ENCODE peak calls at places on chromosomes 7 and 10, in five cellular contexts. M is HepG2, J is GM12878, P is SK-N-SH, U is K562. X is an unnamed sample.

GRCh38 chr7:87220734-87221215 is 1.2 kb upstream of the TMEM243 start:
- DNase-seq in J (no peak), M (no peak), U (no peak), P (peak), X (no peak)

GRCh38 chr7:102834999-102835398 is 77.8 kb upstream of the LRRC17 start:
- DNase-seq in U (no peak), M (peak), J (peak), P (no peak), X (no peak)

GRCh38 chr7:113379746-113380145 is 261.4 kb upstream of the SMIM30 start:
- DNase-seq in M (no peak), U (no peak), P (no peak), J (no peak), X (no peak)

GRCh38 chr7:39741942-39742623 is 118.7 kb downstream of the RALA start:
- DNase-seq in J (no peak), U (peak), M (no peak), P (peak), X (peak)

GRCh38 chr7:34136698-34137097 is 231.4 kb downstream of the BMPER start:
- DNase-seq in M (no peak), J (no peak), U (no peak), P (no peak), X (no peak)

GRCh38 chr7:82945480-82945879 is 217.2 kb downstream of the PCLO start:
- DNase-seq in J (no peak), P (no peak), U (no peak), M (no peak), X (no peak)

GRCh38 chr7:46137725-46138124 is 216.7 kb upstream of the IGFBP3 start:
- DNase-seq in U (no peak), J (no peak), P (no peak), M (no peak), X (no peak)

GRCh38 chr10:124592736-124593430 is 131.3 kb downstream of the LHPP start:
- DNase-seq in M (no peak), P (no peak), U (no peak), J (no peak), X (no peak)

GRCh38 chr7:32194537-32194936 is 124.3 kb upstream of the PDE1C start:
- DNase-seq in M (no peak), J (no peak), P (no peak), U (no peak), X (no peak)

GRCh38 chr7:2651847-2652735 is 20.3 kb downstream of the TTYH3 start:
- DNase-seq in M (no peak), U (no peak), J (no peak), P (no peak), X (no peak)

GRCh38 chr7:3065724-3066143 is 22.1 kb upstream of the CARD11 start:
- DNase-seq in P (peak), M (peak), U (peak), J (no peak), X (peak)

GRCh38 chr10:133166828-133167692 is 7.0 kb downstream of the KNDC1 start:
- DNase-seq in J (no peak), M (no peak), P (no peak), U (no peak), X (no peak)

GRCh38 chr10:69327463-69328345 is 49.4 kb downstream of the HK1 start:
- DNase-seq in M (no peak), P (no peak), U (no peak), J (no peak), X (peak)

GRCh38 chr10:14062528-14063260 is 268.0 kb downstream of the FRMD4A start:
- DNase-seq in U (no peak), P (no peak), J (no peak), M (no peak), X (no peak)

GRCh38 chr7:133746305-133746704 is 380.8 kb upstream of the LRGUK start:
- DNase-seq in U (no peak), M (no peak), P (no peak), J (no peak), X (no peak)

GRCh38 chr10:100368721-100369120 is 21.7 kb downstream of the SCD start:
- DNase-seq in J (no peak), P (no peak), U (no peak), M (no peak), X (no peak)

GRCh38 chr7:96040250-96040772 is 268.0 kb downstream of the DYNC1I1 start:
- DNase-seq in J (no peak), M (no peak), P (peak), U (no peak), X (no peak)

GRCh38 chr10:50232261-50232639 is 19.1 kb downstream of the ASAH2 start:
- DNase-seq in M (no peak), J (no peak), P (no peak), U (no peak), X (no peak)

GRCh38 chr10:101062231-101063161 is 707 bp downstream of the KAZALD1 start:
- DNase-seq in P (peak), U (peak), J (no peak), M (peak), X (no peak)

GRCh38 chr10:104297697-104298660 is 29.0 kb downstream of the GSTO2 start:
- DNase-seq in J (no peak), M (no peak), P (no peak), U (peak), X (no peak)

GRCh38 chr7:142381727-142382409 is 124.0 kb upstream of the PRSS58 start:
- DNase-seq in U (no peak), P (no peak), M (no peak), J (no peak), X (no peak)

GRCh38 chr7:152137476-152138025 is 112.1 kb downstream of the GALNT11 start:
- DNase-seq in U (no peak), J (no peak), P (no peak), M (no peak), X (no peak)

GRCh38 chr10:89458289-89458688 is 43.9 kb downstream of the IFIT5 start:
- DNase-seq in U (no peak), P (no peak), M (no peak), J (no peak), X (no peak)

GRCh38 chr7:51129527-51130472 is 186.8 kb downstream of the COBL start:
- DNase-seq in P (no peak), U (no peak), J (no peak), M (no peak), X (no peak)

GRCh38 chr10:59682986-59683937 is 26.4 kb downstream of the SLC16A9 start:
- DNase-seq in M (no peak), P (no peak), U (no peak), J (no peak), X (no peak)

GRCh38 chr7:20542594-20542993 is 72.9 kb upstream of the ABCB5 start:
- DNase-seq in M (no peak), U (no peak), P (peak), J (no peak), X (no peak)

GRCh38 chr10:46288601-46289206 is 1.9 kb downstream of the ANTXRL start:
- DNase-seq in J (no peak), P (no peak), M (no peak), U (no peak), X (no peak)

GRCh38 chr10:90363799-90364483 is 493.9 kb downstream of the HTR7 start:
- DNase-seq in M (no peak), J (no peak), P (no peak), U (no peak), X (no peak)

GRCh38 chr7:149494738-149495368 is 2.8 kb downstream of the ZNF746 start:
- DNase-seq in P (no peak), M (peak), J (no peak), U (no peak), X (peak)

DNA sequence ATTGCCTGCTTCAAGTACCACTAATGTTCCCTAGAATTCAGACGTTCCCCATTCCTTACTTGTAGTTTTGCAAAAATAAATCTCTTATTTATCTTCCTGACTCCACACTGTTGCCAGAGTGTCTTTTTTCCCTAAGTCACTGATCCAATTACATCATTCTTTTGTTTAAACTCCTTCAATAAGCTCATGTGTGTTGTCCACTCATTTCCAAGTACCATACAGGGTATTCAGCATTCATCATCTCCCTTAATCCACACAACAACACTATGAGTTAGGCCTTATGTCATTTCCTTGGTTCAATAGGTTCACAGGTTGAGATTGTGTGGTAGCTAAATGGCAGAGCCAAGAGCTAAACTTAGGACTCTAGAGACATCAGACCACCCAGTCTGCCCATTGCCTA is 119.9 kb upstream of the RHOBTB1 start:
- DNase-seq in U (no peak), M (peak), P (no peak), J (no peak), X (no peak)
- TF ChIP-seq REST in U (no peak), M (no peak), P (no peak), J (no peak), X (no peak)

GRCh38 chr7:5296015-5296621 is 13.4 kb downstream of the SLC29A4 start:
- DNase-seq in U (no peak), M (no peak), J (no peak), P (no peak), X (no peak)
- H3K4me3 ChIP-seq in U (no peak), M (no peak), J (no peak), P (no peak), X (no peak)

GRCh38 chr7:112366886-112367285 is 83.4 kb upstream of the IFRD1 start:
- DNase-seq in J (no peak), P (no peak), M (no peak), U (no peak), X (no peak)

GRCh38 chr7:112377607-112378006 is 72.7 kb upstream of the IFRD1 start:
- DNase-seq in M (no peak), P (no peak), J (no peak), U (no peak), X (no peak)

GRCh38 chr7:112370436-112370835 is 79.8 kb upstream of the IFRD1 start:
- DNase-seq in P (no peak), M (no peak), J (no peak), U (no peak), X (no peak)

DNA sequence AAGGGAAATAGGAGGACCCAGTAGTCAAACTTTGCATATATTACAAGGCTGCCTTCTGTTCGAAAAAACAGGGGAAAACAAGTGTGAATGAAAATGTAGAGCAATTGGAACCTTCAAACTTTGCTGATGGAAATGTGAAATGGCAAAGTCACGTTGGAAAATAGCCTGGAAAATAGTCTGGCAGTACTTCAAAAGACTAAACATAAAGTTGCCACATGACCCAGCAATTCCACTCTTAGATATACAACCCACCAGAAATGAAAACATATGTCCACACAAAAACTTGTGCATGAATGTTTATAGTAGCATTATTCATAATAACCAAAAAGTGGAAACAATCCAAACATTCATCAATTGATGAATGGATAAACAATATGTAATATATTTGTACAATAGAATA is 78.5 kb upstream of the IFRD1 start:
- DNase-seq in P (no peak), M (no peak), J (no peak), U (no peak), X (no peak)
- TF ChIP-seq GABPA in P (no peak), M (no peak), J (no peak), U (no peak), X (no peak)

GRCh38 chr10:44034946-44035345 is 350.0 kb downstream of the CXCL12 start:
- DNase-seq in P (no peak), M (no peak), U (no peak), J (no peak), X (no peak)

GRCh38 chr10:44030681-44031080 is 354.2 kb downstream of the CXCL12 start:
- DNase-seq in J (no peak), P (no peak), M (no peak), U (no peak), X (no peak)

GRCh38 chr10:44032216-44032615 is 352.7 kb downstream of the CXCL12 start:
- DNase-seq in U (no peak), P (no peak), J (no peak), M (no peak), X (no peak)

GRCh38 chr10:44035474-44036197 is 349.3 kb downstream of the CXCL12 start:
- DNase-seq in J (peak), P (no peak), M (no peak), U (no peak), X (no peak)

GRCh38 chr10:44033008-44033407 is 351.9 kb downstream of the CXCL12 start:
- DNase-seq in J (no peak), P (no peak), U (no peak), M (no peak), X (no peak)
- TF ChIP-seq REST in J (no peak), P (no peak), U (no peak), M (no peak), X (no peak)

GRCh38 chr10:17805440-17805839 is 3.7 kb upstream of the MRC1 start:
- DNase-seq in U (no peak), M (no peak), P (no peak), J (no peak), X (no peak)
- H3K4me3 ChIP-seq in U (no peak), M (no peak), P (no peak), J (no peak), X (no peak)

GRCh38 chr7:94130716-94131115 is 126.6 kb upstream of the BET1 start:
- DNase-seq in U (no peak), J (no peak), M (no peak), P (no peak), X (no peak)

GRCh38 chr7:94129443-94130140 is 125.4 kb upstream of the BET1 start:
- DNase-seq in M (peak), U (no peak), P (no peak), J (no peak), X (no peak)

GRCh38 chr7:94133460-94133859 is 129.3 kb upstream of the BET1 start:
- DNase-seq in J (peak), M (no peak), U (no peak), P (no peak), X (no peak)

DNA sequence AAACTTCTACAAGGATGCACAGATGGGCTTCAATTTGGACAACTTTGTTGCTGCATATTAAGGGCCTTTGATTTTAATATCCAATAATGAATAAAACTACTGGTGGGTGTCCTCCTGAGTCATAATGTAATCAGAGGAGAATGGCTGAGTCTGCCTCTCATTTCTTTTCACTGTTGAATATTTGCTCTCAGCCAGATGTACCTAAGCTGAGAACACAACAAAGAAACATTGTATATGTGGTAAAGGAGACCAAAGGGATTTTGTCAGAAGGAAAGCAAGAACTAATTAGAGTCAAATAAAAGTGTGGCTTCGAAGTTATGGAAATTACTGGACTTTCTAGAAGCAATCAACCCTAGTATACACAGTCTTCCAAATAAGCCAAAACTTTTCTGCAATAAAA is 131.0 kb upstream of the BET1 start:
- DNase-seq in U (no peak), M (no peak), P (no peak), J (no peak), X (no peak)
- TF ChIP-seq GABPA in U (no peak), M (no peak), P (no peak), J (no peak), X (no peak)